ENCODE peak calls at places on chromosomes 3 and 15, in six cellular contexts. I is dorsolateral prefrontal cortex, S is cardiac fibroblast, E is HFF-Myc, F is psoas muscle, C is astrocyte of the spinal cord. V is an unnamed sample.

GRCh38 chr3:39501059-39501458 is 33.6 kb downstream of the MOBP start:
- DNase-seq in I (no peak), S (no peak), E (no peak), F (no peak), C (no peak), V (no peak)

GRCh38 chr3:30688776-30689175 is 82.4 kb downstream of the TGFBR2 start:
- DNase-seq in I (no peak), S (peak), E (peak), F (no peak), C (no peak), V (no peak)

GRCh38 chr15:75348563-75349350 is 1.9 kb downstream of the NEIL1 start:
- DNase-seq in I (peak), S (no peak), E (no peak), F (no peak), C (no peak), V (no peak)

GRCh38 chr3:97835761-97836160 is 13.9 kb downstream of the CRYBG3 start:
- DNase-seq in I (no peak), S (peak), E (no peak), F (no peak), C (peak), V (no peak)

GRCh38 chr3:39290255-39290654 is 10.4 kb upstream of the CX3CR1 start:
- DNase-seq in I (no peak), S (no peak), E (no peak), F (no peak), C (no peak), V (peak)

GRCh38 chr3:194103475-194103874 is 32.5 kb upstream of the HES1 start:
- DNase-seq in I (no peak), S (no peak), E (no peak), F (no peak), C (no peak), V (no peak)

GRCh38 chr3:52277972-52278509 is 408 bp downstream of the WDR82 start:
- DNase-seq in I (no peak), S (no peak), E (no peak), F (peak), C (peak), V (peak)

GRCh38 chr3:195549931-195550519 is 6.9 kb upstream of the PPP1R2 start:
- DNase-seq in I (no peak), S (no peak), E (no peak), F (no peak), C (no peak), V (no peak)

GRCh38 chr3:190217081-190217480 is 96.4 kb upstream of the P3H2 start:
- DNase-seq in I (no peak), S (peak), E (no peak), F (no peak), C (peak), V (peak)

GRCh38 chr3:57793737-57794187 is 37.7 kb downstream of the SLMAP start:
- DNase-seq in I (no peak), S (peak), E (no peak), F (no peak), C (peak), V (peak)

GRCh38 chr15:93314245-93314644 is 225.2 kb upstream of the RGMA start:
- DNase-seq in I (no peak), S (no peak), E (no peak), F (no peak), C (no peak), V (no peak)

GRCh38 chr3:152474585-152474984 is 205.9 kb downstream of the MBNL1 start:
- DNase-seq in I (no peak), S (peak), E (peak), F (no peak), C (peak), V (peak)

GRCh38 chr3:187909871-187910270 is 164.6 kb upstream of the BCL6 start:
- DNase-seq in I (no peak), S (peak), E (no peak), F (no peak), C (peak), V (no peak)

GRCh38 chr15:55277116-55277564 is 12.5 kb downstream of the RAB27A start:
- DNase-seq in I (no peak), S (no peak), E (no peak), F (no peak), C (peak), V (no peak)

GRCh38 chr3:50550079-50550736 is 17.3 kb downstream of the C3orf18 start:
- DNase-seq in I (peak), S (peak), E (no peak), F (peak), C (peak), V (peak)

GRCh38 chr3:172673210-172673679 is 37.6 kb downstream of the NCEH1 start:
- DNase-seq in I (no peak), S (peak), E (peak), F (peak), C (peak), V (peak)

GRCh38 chr3:43883729-43884396 is 193.1 kb downstream of the ABHD5 start:
- DNase-seq in I (no peak), S (no peak), E (no peak), F (no peak), C (no peak), V (no peak)

GRCh38 chr15:71218272-71218805 is 103.1 kb downstream of the THSD4 start:
- DNase-seq in I (no peak), S (no peak), E (no peak), F (no peak), C (no peak), V (peak)

GRCh38 chr15:50259276-50259675 is 6.2 kb downstream of the HDC start:
- DNase-seq in I (no peak), S (no peak), E (no peak), F (no peak), C (no peak), V (no peak)

DNA sequence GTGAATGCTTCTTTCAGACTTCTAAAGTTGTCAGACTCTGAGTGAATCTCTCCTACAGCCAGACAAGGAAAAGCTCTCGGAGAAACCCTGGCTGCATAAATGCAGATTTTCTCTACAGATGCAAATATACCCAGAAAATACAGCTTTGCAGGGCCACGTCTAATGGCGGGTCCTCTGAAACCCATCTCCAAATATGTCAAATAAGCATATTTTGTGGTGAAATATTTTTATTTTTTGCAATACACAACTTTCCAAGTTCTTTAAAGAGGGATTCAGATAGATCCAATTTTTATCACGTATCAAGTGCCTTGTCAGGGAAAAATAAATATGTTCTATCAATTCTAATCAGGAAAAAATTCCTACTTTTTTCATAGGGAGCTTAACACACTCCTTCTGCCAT is 229.4 kb downstream of the SI start:
- DNase-seq in I (no peak), S (no peak), E (no peak), F (no peak), C (no peak), V (no peak)
- TF ChIP-seq CTCF in I (no peak), S (no peak), E (no peak), F (no peak), C (no peak), V (no peak)

DNA sequence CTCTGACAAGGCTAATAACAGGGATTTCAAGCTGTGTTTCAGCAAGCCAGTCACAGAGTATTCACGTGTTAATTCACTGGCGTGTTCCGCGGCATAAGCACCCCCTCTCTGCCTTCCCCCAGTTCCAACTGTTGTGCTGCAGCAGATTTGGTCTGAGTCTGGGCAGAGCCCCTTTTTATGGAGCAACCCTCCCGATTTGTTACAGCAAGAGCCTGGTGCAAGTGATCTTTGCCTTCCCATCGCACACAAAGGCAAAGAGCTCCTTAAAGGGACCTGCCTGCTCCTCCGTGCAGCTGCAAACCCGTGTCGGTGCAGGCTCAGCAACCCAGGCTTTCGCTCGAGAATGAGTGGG is 170.5 kb downstream of the KCNAB1 start:
- DNase-seq in I (no peak), S (no peak), E (no peak), F (no peak), C (no peak), V (peak)
- H3K4me3 ChIP-seq in I (peak), S (peak), E (peak), F (peak), C (peak), V (peak)

DNA sequence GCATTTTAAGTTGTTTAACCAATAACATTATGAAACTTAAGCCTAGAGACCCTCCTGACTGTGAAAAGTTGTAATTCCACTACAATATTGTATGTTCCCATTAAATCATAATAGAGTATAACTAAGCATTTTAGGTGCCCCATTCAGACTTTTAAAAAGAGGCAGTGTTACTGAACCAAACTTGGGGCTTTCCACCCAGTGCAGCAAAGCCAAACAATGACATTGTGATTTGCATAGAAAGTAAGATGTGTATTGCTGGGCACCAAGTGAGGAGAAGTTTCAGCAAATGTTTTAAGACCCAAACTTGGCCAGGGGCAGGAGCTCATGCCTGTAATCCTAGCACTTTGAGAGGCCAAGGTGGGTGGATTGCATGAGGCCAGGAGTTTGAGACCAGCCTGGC is 706.2 kb downstream of the GRM7 start:
- DNase-seq in I (no peak), S (no peak), E (no peak), F (no peak), C (no peak), V (no peak)
- TF ChIP-seq CTCF in I (no peak), S (no peak), E (no peak), F (no peak), C (no peak), V (no peak)

GRCh38 chr3:9903238-9903624 is 583 bp downstream of the IL17RE start:
- DNase-seq in I (no peak), S (peak), E (no peak), F (no peak), C (peak), V (peak)
- H3K4me3 ChIP-seq in I (no peak), S (no peak), E (peak), F (peak), C (no peak), V (no peak)

DNA sequence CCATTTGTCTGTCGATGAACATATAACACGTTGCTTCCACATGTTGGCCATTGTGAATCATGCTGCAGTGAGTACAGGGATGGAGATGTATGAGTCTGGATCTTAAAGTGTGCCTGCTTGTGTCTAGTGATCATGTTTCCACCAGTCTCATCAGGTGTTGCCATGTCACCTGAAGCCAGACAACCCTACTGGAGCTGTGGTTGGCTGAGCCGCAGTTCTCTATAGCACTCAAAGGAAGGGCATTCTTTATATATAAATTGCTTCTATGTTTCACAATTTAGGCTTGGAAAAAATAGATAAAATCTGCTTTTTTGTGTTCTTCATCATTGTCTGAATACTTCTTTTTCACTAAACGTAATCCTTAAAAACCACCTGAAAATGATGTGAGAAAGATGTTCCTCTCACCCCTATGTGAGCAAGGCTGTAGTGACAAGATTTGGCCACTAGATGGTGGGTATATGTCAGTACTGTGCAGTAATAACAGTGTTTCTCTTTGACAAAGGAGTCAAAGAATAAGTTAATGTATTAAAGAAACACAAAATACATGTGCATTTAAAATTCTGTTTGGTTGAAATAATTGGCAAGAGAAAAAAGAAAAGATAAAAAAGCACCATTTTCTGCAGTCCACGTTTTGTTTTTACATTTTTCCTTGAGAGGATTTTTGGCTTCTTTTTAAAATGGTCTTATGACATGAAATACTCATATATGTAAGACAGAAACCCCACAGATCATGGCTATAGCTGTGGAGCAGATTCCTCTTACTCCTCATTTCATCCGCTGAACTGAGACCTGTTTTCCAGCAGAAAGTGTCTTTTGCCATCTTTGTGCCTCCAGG is 394.5 kb upstream of the DPPA4 start:
- DNase-seq in I (peak), S (peak), E (peak), F (no peak), C (peak), V (peak)
- TF ChIP-seq CTCF in I (peak), S (peak), E (peak), F (peak), C (peak), V (peak)

GRCh38 chr3:179179256-179179655 is 31.1 kb downstream of the PIK3CA start:
- DNase-seq in I (no peak), S (no peak), E (no peak), F (no peak), C (no peak), V (no peak)
- H3K4me3 ChIP-seq in I (no peak), S (no peak), E (no peak), F (no peak), C (no peak), V (no peak)

DNA sequence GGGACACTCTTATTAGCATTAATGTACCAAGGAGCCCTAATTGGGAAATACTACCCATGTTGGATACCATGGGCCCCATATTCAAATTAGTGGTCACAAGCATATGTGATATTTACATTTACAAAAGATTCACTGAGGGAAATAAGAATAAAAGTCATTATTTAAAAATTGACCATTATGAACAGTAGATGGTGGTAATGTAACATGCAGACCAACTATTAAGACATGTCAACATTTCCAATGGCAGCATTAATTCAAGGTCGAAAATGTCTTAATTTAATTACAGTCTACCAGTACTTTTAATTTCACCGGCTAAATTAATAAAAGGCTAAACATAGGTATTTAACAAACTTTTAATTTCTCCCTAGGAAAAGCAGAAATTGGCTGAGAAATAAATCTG is 26.3 kb downstream of the NEK11 start:
- DNase-seq in I (no peak), S (peak), E (no peak), F (no peak), C (peak), V (peak)
- TF ChIP-seq CTCF in I (peak), S (peak), E (no peak), F (peak), C (peak), V (peak)

GRCh38 chr15:98866503-98866902 is 141.1 kb downstream of the PGPEP1L start:
- DNase-seq in I (no peak), S (peak), E (no peak), F (no peak), C (peak), V (peak)

GRCh38 chr15:98868564-98868963 is 139.0 kb downstream of the PGPEP1L start:
- DNase-seq in I (no peak), S (no peak), E (no peak), F (no peak), C (no peak), V (no peak)

GRCh38 chr15:98861188-98861587 is 146.4 kb downstream of the PGPEP1L start:
- DNase-seq in I (no peak), S (no peak), E (no peak), F (no peak), C (no peak), V (no peak)

GRCh38 chr15:98863983-98864382 is 143.6 kb downstream of the PGPEP1L start:
- DNase-seq in I (no peak), S (no peak), E (no peak), F (no peak), C (no peak), V (no peak)

DNA sequence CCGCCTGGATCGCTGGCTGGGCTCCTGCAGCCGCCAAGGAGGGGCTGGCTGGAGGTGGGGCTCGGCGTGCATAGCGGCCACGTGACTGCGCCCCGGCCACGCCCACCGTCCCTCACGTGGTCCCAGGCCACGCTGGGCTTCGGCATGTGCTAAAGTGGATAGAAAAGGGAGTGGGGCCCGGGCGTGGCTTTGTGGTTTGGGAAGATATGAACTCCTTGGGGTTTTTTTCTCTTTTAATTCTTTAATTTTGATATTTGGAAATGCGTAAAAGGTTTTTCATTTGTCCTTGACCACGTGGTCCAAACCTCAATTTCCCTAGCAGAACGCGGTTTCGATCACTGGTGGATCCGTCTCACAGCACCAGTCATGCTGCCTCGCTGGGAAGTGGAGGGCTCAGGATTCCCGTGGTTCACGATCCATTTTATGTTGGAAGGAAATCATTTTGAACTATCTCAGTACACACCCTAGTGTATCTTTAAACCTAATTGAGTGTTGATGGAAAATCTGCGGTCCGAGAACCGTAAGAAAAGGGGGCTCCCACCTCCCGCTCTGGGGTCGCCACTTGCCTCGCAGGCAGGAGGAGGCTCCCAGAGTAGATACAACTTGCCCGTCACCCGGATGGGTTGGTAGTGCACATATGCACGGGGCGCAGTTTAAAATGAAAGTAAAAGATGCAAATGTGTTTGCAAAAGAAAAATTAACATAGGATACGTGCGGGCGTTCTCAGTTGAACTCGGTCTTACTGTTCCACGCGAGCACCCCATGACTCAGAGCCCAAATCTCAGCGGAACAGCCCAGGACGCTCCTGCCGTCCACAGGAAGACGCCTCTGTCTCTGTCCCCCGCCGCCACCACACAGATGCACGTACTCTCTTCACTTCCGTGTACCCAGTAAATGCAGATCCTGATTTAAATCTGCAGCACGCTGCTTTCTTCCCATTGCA is 141.9 kb downstream of the PGPEP1L start:
- DNase-seq in I (peak), S (peak), E (no peak), F (peak), C (peak), V (peak)
- H3K4me3 ChIP-seq in I (peak), S (peak), E (peak), F (peak), C (peak), V (peak)